ENCODE peak calls at places on chromosomes 7 and 10, in five cellular contexts. H, B, D, L and Z are unnamed samples.

GRCh38 chr7:40403664-40404476 is 269.1 kb downstream of the SUGCT start:
- DNase-seq in B (no peak), L (no peak), D (no peak), H (no peak), Z (no peak)

GRCh38 chr10:22648547-22648961 is 65.8 kb downstream of the PIP4K2A start:
- DNase-seq in H (no peak), B (no peak), L (no peak), D (no peak), Z (no peak)

GRCh38 chr7:41810258-41810576 is 107.3 kb upstream of the INHBA start:
- DNase-seq in B (no peak), H (no peak), D (no peak), L (no peak), Z (no peak)

GRCh38 chr7:52940511-52940910 is 94.9 kb upstream of the POM121L12 start:
- DNase-seq in H (no peak), D (no peak), L (no peak), B (no peak), Z (no peak)

GRCh38 chr10:70664702-70665195 is 7.6 kb upstream of the ADAMTS14 start:
- DNase-seq in H (no peak), D (peak; percentile 34), B (peak; percentile 18), L (no peak), Z (no peak)

GRCh38 chr7:5459084-5459483 is 35.5 kb upstream of the TNRC18 start:
- DNase-seq in H (no peak), B (no peak), L (no peak), D (no peak), Z (no peak)

GRCh38 chr7:27207348-27207985 is 7.6 kb upstream of the HOXA13 start:
- DNase-seq in H (no peak), B (no peak), D (no peak), L (no peak), Z (no peak)

GRCh38 chr7:29248713-29249382 is 54.3 kb downstream of the CHN2 start:
- DNase-seq in D (no peak), B (no peak), L (peak; percentile 78), H (no peak), Z (no peak)

GRCh38 chr10:130261766-130262165 is 125.6 kb downstream of the GLRX3 start:
- DNase-seq in D (no peak), B (no peak), H (no peak), L (no peak), Z (no peak)

GRCh38 chr10:71396714-71397339 is at the start of gene CDH23:
- DNase-seq in H (peak; percentile 54), B (no peak), L (peak; percentile 59), D (no peak), Z (peak; percentile 46)

DNA sequence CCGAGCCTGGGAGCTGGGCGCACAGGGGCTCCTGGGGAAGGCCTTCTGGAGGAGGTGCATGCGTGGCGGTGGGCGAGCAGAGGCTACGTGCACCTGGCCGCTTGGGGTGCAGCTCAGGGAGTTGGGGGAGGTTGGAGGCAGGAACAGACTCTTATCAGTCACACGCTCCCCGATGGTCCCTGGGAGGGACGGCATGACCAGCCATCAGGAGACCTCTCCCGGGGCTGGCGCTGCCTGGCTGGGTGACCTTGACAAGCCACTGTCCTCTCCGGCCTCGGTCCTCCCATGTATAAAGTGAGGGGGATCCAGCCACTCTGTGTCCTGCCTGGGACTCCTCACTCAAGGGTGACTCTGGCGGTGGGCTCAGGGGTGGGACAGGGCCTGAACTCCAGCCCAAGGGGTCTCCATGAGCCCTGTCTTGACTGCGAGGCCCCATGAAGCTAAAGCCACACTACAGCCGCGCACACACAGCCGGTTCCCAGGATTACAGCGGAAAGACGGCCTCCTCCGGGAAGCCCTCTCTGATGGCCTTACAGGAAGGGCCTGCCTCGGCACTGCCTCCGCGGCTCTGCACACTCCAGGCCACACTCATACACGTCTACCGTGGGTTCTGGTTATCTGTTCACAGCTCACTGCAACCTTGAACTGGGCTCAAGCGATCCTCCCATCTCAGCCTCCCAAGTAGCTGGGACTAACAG is 2.3 kb downstream of the TMEM184A start:
- DNase-seq in B (no peak), D (no peak), H (peak; percentile 44), L (no peak), Z (no peak)
- TF ChIP-seq POLR2A in B (no peak), D (no peak), H (no peak), L (no peak), Z (no peak)

GRCh38 chr10:123272171-123272570 is 118.0 kb downstream of the BUB3 start:
- DNase-seq in L (no peak), B (no peak), D (no peak), H (peak; percentile 8), Z (no peak)
- TF ChIP-seq CTCF in L (no peak), B (no peak), D (no peak), H (no peak), Z (no peak)

GRCh38 chr7:18027628-18028027 is at the start of gene PRPS1L1:
- DNase-seq in B (no peak), D (no peak), L (no peak), H (no peak), Z (no peak)

DNA sequence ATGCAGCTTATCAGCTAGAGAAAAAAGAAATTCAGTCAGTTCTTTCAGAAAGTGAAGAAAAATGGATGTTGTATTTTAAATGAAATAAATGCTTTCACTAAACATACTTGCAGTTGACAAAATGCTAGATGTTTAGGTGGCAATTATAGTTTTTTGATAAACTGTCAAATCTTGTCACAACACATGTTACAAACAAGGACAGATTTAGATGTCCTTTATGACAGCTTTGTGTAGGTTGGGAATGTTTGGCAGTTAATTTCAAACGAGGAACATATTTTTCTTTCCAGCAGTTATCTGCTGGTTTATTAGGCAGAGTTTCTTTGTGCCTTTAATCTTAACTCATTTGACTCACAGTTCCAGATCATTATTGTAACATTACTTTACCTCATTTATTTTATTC is 3.1 kb upstream of the PRPS1L1 start:
- DNase-seq in L (no peak), D (no peak), H (no peak), B (no peak), Z (no peak)
- TF ChIP-seq POLR2A in L (no peak), D (no peak), H (no peak), B (no peak), Z (no peak)

GRCh38 chr7:93883078-93883916 is 7.3 kb downstream of the TFPI2 start:
- DNase-seq in L (no peak), B (no peak), D (no peak), H (no peak), Z (no peak)
- TF ChIP-seq CTCF in L (no peak), B (no peak), D (no peak), H (no peak), Z (no peak)

DNA sequence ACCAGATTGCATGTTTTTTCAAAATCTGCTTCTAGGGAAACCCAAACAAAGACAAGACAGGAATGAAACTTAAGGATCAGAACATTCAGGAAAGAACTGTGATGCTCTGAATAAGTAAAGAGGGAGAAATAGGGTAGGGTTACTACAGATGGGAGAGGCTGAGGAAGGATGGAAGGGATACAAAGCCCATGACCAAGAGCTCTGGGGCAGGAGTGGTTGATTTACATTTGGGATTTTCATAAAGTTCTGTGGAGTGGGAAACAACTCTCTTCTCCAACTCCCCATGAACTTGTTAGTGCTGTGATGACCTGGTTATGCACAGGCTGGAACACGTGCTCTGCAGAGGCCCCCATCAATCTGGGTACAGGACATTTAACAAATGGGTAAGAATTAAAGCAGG is 216.0 kb upstream of the KLF14 start:
- DNase-seq in D (no peak), L (no peak), H (no peak), B (no peak), Z (no peak)
- TF ChIP-seq POLR2A in D (no peak), L (no peak), H (no peak), B (no peak), Z (no peak)

GRCh38 chr7:99139031-99139430 is 4.9 kb downstream of the SMURF1 start:
- DNase-seq in L (no peak), H (no peak), B (no peak), D (no peak), Z (no peak)

GRCh38 chr7:99133766-99134564 is 9.9 kb downstream of the SMURF1 start:
- DNase-seq in D (no peak), L (no peak), B (no peak), H (no peak), Z (no peak)

GRCh38 chr7:99135938-99136337 is 8.0 kb downstream of the SMURF1 start:
- DNase-seq in B (no peak), D (no peak), H (no peak), L (no peak), Z (no peak)

GRCh38 chr7:99140813-99141212 is 3.1 kb downstream of the SMURF1 start:
- DNase-seq in L (no peak), H (no peak), B (no peak), D (no peak), Z (no peak)

DNA sequence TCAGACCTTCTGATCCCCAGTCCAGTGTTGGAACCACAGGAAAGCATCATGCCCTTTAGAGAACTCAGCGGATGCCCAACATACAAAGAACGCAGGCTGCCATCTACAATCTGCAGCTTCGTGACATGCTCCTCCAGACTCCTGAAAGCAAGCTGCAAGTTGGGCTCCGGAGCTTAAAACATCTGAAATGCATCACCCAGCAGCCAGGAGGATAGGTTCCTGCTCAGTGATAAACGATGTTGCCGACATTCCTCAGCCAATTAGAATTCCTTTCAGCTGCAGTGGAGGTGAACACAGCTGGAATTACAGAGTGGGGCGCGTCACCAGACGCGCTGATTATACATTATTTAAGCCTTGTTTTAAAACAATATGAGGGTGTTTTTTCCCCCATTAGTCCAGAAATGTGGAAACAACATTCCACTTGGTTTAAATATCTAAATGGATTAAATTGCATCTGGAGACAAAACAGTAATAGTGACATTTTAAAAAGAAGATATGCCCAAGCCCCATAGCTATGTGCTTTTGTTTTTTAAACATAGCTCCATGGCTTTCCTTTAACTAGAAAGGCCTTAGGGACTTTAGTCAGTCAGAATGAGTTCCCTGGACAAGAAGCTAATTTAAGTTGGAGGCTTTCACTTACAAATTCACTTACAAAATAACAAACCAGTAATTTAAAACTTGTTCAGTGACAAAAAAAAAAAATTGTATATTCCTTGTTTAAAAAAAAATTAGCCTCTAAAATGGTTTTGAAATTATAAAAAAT is 6.3 kb downstream of the SMURF1 start:
- DNase-seq in B (no peak), D (no peak), L (no peak), H (peak; percentile 25), Z (no peak)
- TF ChIP-seq CTCF in B (no peak), D (no peak), L (no peak), H (no peak), Z (peak; percentile 16)

GRCh38 chr10:124916585-124917167 is 25.2 kb upstream of the ZRANB1 start:
- DNase-seq in H (peak; percentile 96), B (peak; percentile 99), D (peak; percentile 98), L (peak; percentile 99), Z (peak; percentile 99)

GRCh38 chr10:124917939-124918830 is 23.7 kb upstream of the ZRANB1 start:
- DNase-seq in L (peak; percentile 21), H (no peak), D (peak; percentile 7), B (no peak), Z (no peak)

GRCh38 chr10:124916098-124916584 is 25.8 kb upstream of the ZRANB1 start:
- DNase-seq in B (no peak), L (no peak), D (no peak), H (peak; percentile 36), Z (no peak)

GRCh38 chr10:124918906-124919305 is 23.0 kb upstream of the ZRANB1 start:
- DNase-seq in D (no peak), B (no peak), H (no peak), L (no peak), Z (no peak)

GRCh38 chr10:124917168-124917938 is 24.6 kb upstream of the ZRANB1 start:
- DNase-seq in L (peak; percentile 54), H (peak; percentile 44), D (peak; percentile 40), B (peak; percentile 91), Z (peak; percentile 67)
- TF ChIP-seq POLR2A in L (peak; percentile 58), H (no peak), D (no peak), B (no peak), Z (peak; percentile 74)